ENCODE peak calls at places on chromosomes 2 and 18, in eight cellular contexts. One of them, this sample, is unnamed.

GRCh38 chr18:48408727-48409590 is at the start of gene ZBTB7C:
- DNase-seq in cardiac muscle cell: peak
- DNase-seq in stomach: peak
- DNase-seq in CD8-positive, alpha-beta T cell: no peak
- DNase-seq in heart right ventricle: no peak
- DNase-seq in DND-41: no peak
- DNase-seq in endothelial cell of umbilical vein: peak
- DNase-seq in effector memory CD4-positive, alpha-beta T cell: no peak
- DNase-seq in this sample: peak

GRCh38 chr2:177711472-177712276 is 319.1 kb downstream of the AGPS start:
- DNase-seq in cardiac muscle cell: no peak
- DNase-seq in stomach: no peak
- DNase-seq in CD8-positive, alpha-beta T cell: no peak
- DNase-seq in heart right ventricle: no peak
- DNase-seq in DND-41: no peak
- DNase-seq in endothelial cell of umbilical vein: no peak
- DNase-seq in effector memory CD4-positive, alpha-beta T cell: no peak
- DNase-seq in this sample: no peak

GRCh38 chr2:73035899-73036778 is 35.4 kb downstream of the SFXN5 start:
- DNase-seq in cardiac muscle cell: no peak
- DNase-seq in stomach: no peak
- DNase-seq in CD8-positive, alpha-beta T cell: no peak
- DNase-seq in heart right ventricle: no peak
- DNase-seq in DND-41: no peak
- DNase-seq in endothelial cell of umbilical vein: no peak
- DNase-seq in effector memory CD4-positive, alpha-beta T cell: no peak
- DNase-seq in this sample: no peak

GRCh38 chr18:55856191-55856590 is 268.2 kb upstream of the TCF4 start:
- DNase-seq in cardiac muscle cell: peak
- DNase-seq in stomach: no peak
- DNase-seq in CD8-positive, alpha-beta T cell: no peak
- DNase-seq in heart right ventricle: no peak
- DNase-seq in DND-41: no peak
- DNase-seq in endothelial cell of umbilical vein: peak
- DNase-seq in effector memory CD4-positive, alpha-beta T cell: no peak
- DNase-seq in this sample: no peak

GRCh38 chr2:54724560-54725342 is 1.3 kb downstream of the EML6 start:
- DNase-seq in cardiac muscle cell: no peak
- DNase-seq in stomach: peak
- DNase-seq in CD8-positive, alpha-beta T cell: peak
- DNase-seq in heart right ventricle: no peak
- DNase-seq in DND-41: peak
- DNase-seq in endothelial cell of umbilical vein: no peak
- DNase-seq in effector memory CD4-positive, alpha-beta T cell: no peak
- DNase-seq in this sample: peak

GRCh38 chr2:241975593-241976284 is 106.2 kb downstream of the RTP5 start:
- DNase-seq in cardiac muscle cell: peak
- DNase-seq in stomach: no peak
- DNase-seq in CD8-positive, alpha-beta T cell: no peak
- DNase-seq in heart right ventricle: no peak
- DNase-seq in DND-41: no peak
- DNase-seq in endothelial cell of umbilical vein: no peak
- DNase-seq in effector memory CD4-positive, alpha-beta T cell: no peak
- DNase-seq in this sample: no peak

GRCh38 chr2:96147593-96148201 is 2.5 kb upstream of the DUSP2 start:
- DNase-seq in cardiac muscle cell: no peak
- DNase-seq in stomach: no peak
- DNase-seq in CD8-positive, alpha-beta T cell: no peak
- DNase-seq in heart right ventricle: no peak
- DNase-seq in DND-41: no peak
- DNase-seq in endothelial cell of umbilical vein: no peak
- DNase-seq in effector memory CD4-positive, alpha-beta T cell: no peak
- DNase-seq in this sample: peak

GRCh38 chr2:51413726-51414125 is 381.8 kb upstream of the NRXN1 start:
- DNase-seq in cardiac muscle cell: no peak
- DNase-seq in stomach: no peak
- DNase-seq in CD8-positive, alpha-beta T cell: no peak
- DNase-seq in heart right ventricle: no peak
- DNase-seq in DND-41: no peak
- DNase-seq in endothelial cell of umbilical vein: no peak
- DNase-seq in effector memory CD4-positive, alpha-beta T cell: no peak
- DNase-seq in this sample: no peak

GRCh38 chr18:9557250-9557943 is 57.0 kb downstream of the PPP4R1 start:
- DNase-seq in cardiac muscle cell: no peak
- DNase-seq in stomach: no peak
- DNase-seq in CD8-positive, alpha-beta T cell: no peak
- DNase-seq in heart right ventricle: no peak
- DNase-seq in DND-41: no peak
- DNase-seq in endothelial cell of umbilical vein: no peak
- DNase-seq in effector memory CD4-positive, alpha-beta T cell: no peak
- DNase-seq in this sample: no peak
- H3K27ac ChIP-seq in cardiac muscle cell: no peak
- H3K27ac ChIP-seq in stomach: no peak
- H3K27ac ChIP-seq in CD8-positive, alpha-beta T cell: no peak
- H3K27ac ChIP-seq in heart right ventricle: no peak
- H3K27ac ChIP-seq in DND-41: no peak
- H3K27ac ChIP-seq in endothelial cell of umbilical vein: no peak
- H3K27ac ChIP-seq in effector memory CD4-positive, alpha-beta T cell: no peak
- H3K27ac ChIP-seq in this sample: no peak

GRCh38 chr2:85523062-85523905 is 15.7 kb upstream of the MAT2A start:
- DNase-seq in cardiac muscle cell: no peak
- DNase-seq in stomach: peak
- DNase-seq in CD8-positive, alpha-beta T cell: no peak
- DNase-seq in heart right ventricle: no peak
- DNase-seq in DND-41: no peak
- DNase-seq in endothelial cell of umbilical vein: no peak
- DNase-seq in effector memory CD4-positive, alpha-beta T cell: no peak
- DNase-seq in this sample: no peak
- H3K27ac ChIP-seq in cardiac muscle cell: peak
- H3K27ac ChIP-seq in stomach: peak
- H3K27ac ChIP-seq in CD8-positive, alpha-beta T cell: no peak
- H3K27ac ChIP-seq in heart right ventricle: no peak
- H3K27ac ChIP-seq in DND-41: no peak
- H3K27ac ChIP-seq in endothelial cell of umbilical vein: no peak
- H3K27ac ChIP-seq in effector memory CD4-positive, alpha-beta T cell: no peak
- H3K27ac ChIP-seq in this sample: no peak

GRCh38 chr2:101743288-101743687 is 45.8 kb downstream of the MAP4K4 start:
- DNase-seq in cardiac muscle cell: no peak
- DNase-seq in stomach: no peak
- DNase-seq in CD8-positive, alpha-beta T cell: no peak
- DNase-seq in heart right ventricle: no peak
- DNase-seq in DND-41: no peak
- DNase-seq in endothelial cell of umbilical vein: no peak
- DNase-seq in effector memory CD4-positive, alpha-beta T cell: no peak
- DNase-seq in this sample: no peak
- H3K27ac ChIP-seq in cardiac muscle cell: peak
- H3K27ac ChIP-seq in stomach: peak
- H3K27ac ChIP-seq in CD8-positive, alpha-beta T cell: no peak
- H3K27ac ChIP-seq in heart right ventricle: peak
- H3K27ac ChIP-seq in DND-41: no peak
- H3K27ac ChIP-seq in endothelial cell of umbilical vein: no peak
- H3K27ac ChIP-seq in effector memory CD4-positive, alpha-beta T cell: no peak
- H3K27ac ChIP-seq in this sample: no peak

DNA sequence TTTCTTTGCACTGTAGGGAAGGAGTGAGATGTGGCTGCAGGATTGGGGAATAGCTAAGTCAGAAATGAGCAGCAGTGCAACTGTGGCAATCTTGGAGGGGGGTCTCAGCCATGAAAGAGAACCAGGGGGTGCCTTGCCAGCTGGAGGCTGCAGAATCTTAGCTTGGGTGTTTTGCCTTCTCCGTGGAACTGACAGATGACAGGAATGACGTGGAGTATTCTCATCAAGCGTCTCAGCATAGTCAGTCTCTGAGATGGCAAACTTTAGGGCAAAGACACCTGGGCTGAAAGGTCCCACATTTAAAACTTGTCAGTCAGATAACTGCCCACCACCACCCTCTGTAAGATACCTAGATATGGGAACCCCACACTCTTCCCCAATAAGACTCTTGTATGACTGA is 73.2 kb downstream of the MARCHF4 start:
- DNase-seq in cardiac muscle cell: no peak
- DNase-seq in stomach: no peak
- DNase-seq in CD8-positive, alpha-beta T cell: no peak
- DNase-seq in heart right ventricle: no peak
- DNase-seq in DND-41: no peak
- DNase-seq in endothelial cell of umbilical vein: no peak
- DNase-seq in effector memory CD4-positive, alpha-beta T cell: no peak
- DNase-seq in this sample: no peak
- H3K27ac ChIP-seq in cardiac muscle cell: no peak
- H3K27ac ChIP-seq in stomach: no peak
- H3K27ac ChIP-seq in CD8-positive, alpha-beta T cell: no peak
- H3K27ac ChIP-seq in heart right ventricle: no peak
- H3K27ac ChIP-seq in DND-41: no peak
- H3K27ac ChIP-seq in endothelial cell of umbilical vein: peak
- H3K27ac ChIP-seq in effector memory CD4-positive, alpha-beta T cell: no peak
- H3K27ac ChIP-seq in this sample: no peak

GRCh38 chr2:37826611-37827010 is 98.5 kb upstream of the RMDN2 start:
- DNase-seq in cardiac muscle cell: no peak
- DNase-seq in stomach: no peak
- DNase-seq in CD8-positive, alpha-beta T cell: no peak
- DNase-seq in heart right ventricle: no peak
- DNase-seq in DND-41: no peak
- DNase-seq in endothelial cell of umbilical vein: no peak
- DNase-seq in effector memory CD4-positive, alpha-beta T cell: no peak
- DNase-seq in this sample: no peak

GRCh38 chr2:37825586-37825985 is 99.5 kb upstream of the RMDN2 start:
- DNase-seq in cardiac muscle cell: no peak
- DNase-seq in stomach: no peak
- DNase-seq in CD8-positive, alpha-beta T cell: no peak
- DNase-seq in heart right ventricle: no peak
- DNase-seq in DND-41: no peak
- DNase-seq in endothelial cell of umbilical vein: no peak
- DNase-seq in effector memory CD4-positive, alpha-beta T cell: no peak
- DNase-seq in this sample: no peak

GRCh38 chr2:37829202-37829601 is 95.9 kb upstream of the RMDN2 start:
- DNase-seq in cardiac muscle cell: peak
- DNase-seq in stomach: no peak
- DNase-seq in CD8-positive, alpha-beta T cell: no peak
- DNase-seq in heart right ventricle: peak
- DNase-seq in DND-41: no peak
- DNase-seq in endothelial cell of umbilical vein: peak
- DNase-seq in effector memory CD4-positive, alpha-beta T cell: no peak
- DNase-seq in this sample: no peak

GRCh38 chr2:37827911-37828411 is 97.1 kb upstream of the RMDN2 start:
- DNase-seq in cardiac muscle cell: peak
- DNase-seq in stomach: no peak
- DNase-seq in CD8-positive, alpha-beta T cell: no peak
- DNase-seq in heart right ventricle: peak
- DNase-seq in DND-41: no peak
- DNase-seq in endothelial cell of umbilical vein: peak
- DNase-seq in effector memory CD4-positive, alpha-beta T cell: no peak
- DNase-seq in this sample: no peak

GRCh38 chr2:37827455-37827854 is 97.6 kb upstream of the RMDN2 start:
- DNase-seq in cardiac muscle cell: no peak
- DNase-seq in stomach: no peak
- DNase-seq in CD8-positive, alpha-beta T cell: no peak
- DNase-seq in heart right ventricle: no peak
- DNase-seq in DND-41: no peak
- DNase-seq in endothelial cell of umbilical vein: no peak
- DNase-seq in effector memory CD4-positive, alpha-beta T cell: no peak
- DNase-seq in this sample: no peak
- H3K27ac ChIP-seq in cardiac muscle cell: peak
- H3K27ac ChIP-seq in stomach: no peak
- H3K27ac ChIP-seq in CD8-positive, alpha-beta T cell: no peak
- H3K27ac ChIP-seq in heart right ventricle: peak
- H3K27ac ChIP-seq in DND-41: no peak
- H3K27ac ChIP-seq in endothelial cell of umbilical vein: no peak
- H3K27ac ChIP-seq in effector memory CD4-positive, alpha-beta T cell: no peak
- H3K27ac ChIP-seq in this sample: no peak